ENCODE peak calls at places on chromosomes 3 and 15, in eight cellular contexts. R, J, P, Z, G, O, T and I are unnamed samples.

GRCh38 chr3:150346956-150347863 is 60.9 kb upstream of the TSC22D2 start:
- DNase-seq in R (no peak), J (no peak), P (peak; percentile 27), Z (peak; percentile 56), G (peak; percentile 29), O (no peak), T (no peak), I (no peak)

GRCh38 chr3:195181781-195182469 is 89.0 kb downstream of the XXYLT1 start:
- DNase-seq in R (no peak), J (no peak), P (no peak), Z (no peak), G (no peak), O (no peak), T (peak; percentile 84), I (no peak)

GRCh38 chr15:28886431-28887343 is 913 bp downstream of the APBA2 start:
- DNase-seq in R (no peak), J (no peak), P (no peak), Z (no peak), G (no peak), O (no peak), T (peak; percentile 14), I (no peak)

GRCh38 chr3:128490650-128491070 is 2.3 kb downstream of the GATA2 start:
- DNase-seq in R (no peak), J (no peak), P (no peak), Z (no peak), G (peak; percentile 18), O (no peak), T (no peak), I (no peak)

GRCh38 chr15:88930579-88930978 is 17.4 kb upstream of the MFGE8 start:
- DNase-seq in R (no peak), J (no peak), P (no peak), Z (peak; percentile 16), G (no peak), O (no peak), T (no peak), I (no peak)

GRCh38 chr3:192857148-192857735 is 60.4 kb downstream of the MB21D2 start:
- DNase-seq in R (no peak), J (no peak), P (no peak), Z (no peak), G (peak; percentile 20), O (no peak), T (peak; percentile 10), I (no peak)

GRCh38 chr15:62739082-62739481 is 303.5 kb upstream of the TPM1 start:
- DNase-seq in R (no peak), J (no peak), P (peak; percentile 88), Z (peak; percentile 97), G (peak; percentile 92), O (no peak), T (peak; percentile 23), I (peak; percentile 68)

GRCh38 chr3:195102609-195103467 is 168.1 kb downstream of the XXYLT1 start:
- DNase-seq in R (no peak), J (no peak), P (peak; percentile 98), Z (peak; percentile 91), G (peak; percentile 95), O (peak; percentile 51), T (peak; percentile 97), I (no peak)

GRCh38 chr3:58010562-58010961 is 2.3 kb downstream of the FLNB start:
- DNase-seq in R (no peak), J (no peak), P (peak; percentile 47), Z (no peak), G (no peak), O (no peak), T (peak; percentile 50), I (no peak)

GRCh38 chr3:190566043-190566933 is 52.4 kb downstream of the IL1RAP start:
- DNase-seq in R (no peak), J (no peak), P (peak; percentile 100), Z (peak; percentile 100), G (peak; percentile 100), O (no peak), T (peak; percentile 100), I (peak; percentile 98)

GRCh38 chr3:190175490-190175889 is 54.8 kb upstream of the P3H2 start:
- DNase-seq in R (no peak), J (no peak), P (peak; percentile 37), Z (peak; percentile 51), G (peak; percentile 49), O (no peak), T (no peak), I (no peak)

GRCh38 chr3:188578579-188579363 is 424.8 kb downstream of the LPP start:
- DNase-seq in R (no peak), J (no peak), P (peak; percentile 91), Z (peak; percentile 38), G (peak; percentile 96), O (no peak), T (peak; percentile 57), I (no peak)
- H3K4me1 ChIP-seq in R (no peaks in the 10 kb centered on the region), J (peaks cover 2% of the 10 kb centered on the region), P (peaks cover 12% of the 10 kb centered on the region), Z (peaks cover 19% of the 10 kb centered on the region), G (peaks cover 11% of the 10 kb centered on the region), O (no peaks in the 10 kb centered on the region), T (peaks cover 4% of the 10 kb centered on the region), I (peaks cover 13% of the 10 kb centered on the region)

GRCh38 chr3:187746059-187746453 is 788 bp upstream of the BCL6 start:
- DNase-seq in R (no peak), J (no peak), P (no peak), Z (no peak), G (no peak), O (no peak), T (no peak), I (no peak)

GRCh38 chr3:187744169-187745151 is 808 bp downstream of the BCL6 start:
- DNase-seq in R (no peak), J (no peak), P (peak; percentile 49), Z (peak; percentile 51), G (peak; percentile 59), O (peak; percentile 59), T (peak; percentile 69), I (no peak)

GRCh38 chr3:187746479-187747335 is 1.4 kb upstream of the BCL6 start:
- DNase-seq in R (no peak), J (no peak), P (peak; percentile 49), Z (peak; percentile 45), G (peak; percentile 51), O (peak; percentile 47), T (peak; percentile 72), I (no peak)

GRCh38 chr3:187743195-187744141 is 1.8 kb downstream of the BCL6 start:
- DNase-seq in R (no peak), J (no peak), P (peak; percentile 46), Z (peak; percentile 35), G (peak; percentile 58), O (peak; percentile 62), T (peak; percentile 70), I (no peak)

DNA sequence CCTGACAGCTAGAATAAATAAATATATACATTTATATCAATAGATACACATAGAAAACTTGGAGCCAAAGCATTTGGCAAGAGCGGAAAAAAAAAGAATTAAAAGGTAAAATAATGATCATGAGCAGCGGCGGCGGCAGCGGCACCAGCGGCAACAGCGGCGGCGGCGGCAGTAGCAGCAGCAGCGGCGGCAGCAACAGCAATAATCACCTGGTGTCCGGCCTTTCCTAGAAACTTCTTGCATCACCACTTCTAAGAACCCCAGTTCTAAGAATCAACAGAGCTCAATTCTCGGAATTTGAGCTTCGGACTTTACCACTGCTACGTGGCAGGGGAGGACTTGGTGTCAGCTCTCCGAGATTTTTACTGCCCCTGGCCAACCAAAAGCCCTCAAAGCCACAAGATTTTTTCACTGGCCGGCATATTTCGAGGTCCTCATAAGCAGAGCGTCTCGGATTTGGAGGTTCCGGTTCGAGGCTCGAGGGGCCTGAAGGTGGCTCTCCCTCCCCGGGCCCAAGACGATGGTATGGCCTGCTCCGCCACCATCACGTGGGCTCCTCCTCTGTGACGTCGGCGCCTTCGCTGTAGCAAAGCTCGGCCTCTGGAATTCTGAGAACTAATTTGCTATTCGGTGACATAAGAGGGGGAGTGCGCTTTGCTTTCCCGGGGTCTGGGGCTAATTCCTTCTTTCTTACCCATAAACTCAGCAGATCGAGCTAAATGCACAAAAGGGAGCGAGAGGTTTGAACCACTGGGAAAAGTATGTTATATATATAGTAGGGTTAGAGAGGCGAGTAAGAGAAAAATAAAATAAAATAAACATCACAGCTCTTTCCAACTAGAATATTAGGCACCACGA is at the start of gene BCL6:
- DNase-seq in R (peak; percentile 91), J (peak; percentile 99), P (peak; percentile 99), Z (peak; percentile 98), G (peak; percentile 99), O (peak; percentile 94), T (peak; percentile 99), I (peak; percentile 74)
- H2AFZ ChIP-seq in R (peak within 1 kb of the TSS; percentile 92), J (peak within 1 kb of the TSS; percentile 98), P (peak within 1 kb of the TSS; percentile 96), Z (peak within 1 kb of the TSS; percentile 96), G (peak within 1 kb of the TSS; percentile 79), O (peak within 1 kb of the TSS; percentile 93), T (no peak within 1 kb of the TSS), I (peak within 1 kb of the TSS; percentile 75)

GRCh38 chr3:119401069-119401468 is 62.3 kb downstream of the TMEM39A start:
- DNase-seq in R (no peak), J (no peak), P (no peak), Z (no peak), G (no peak), O (no peak), T (no peak), I (no peak)

GRCh38 chr3:119405315-119405714 is 58.1 kb downstream of the TMEM39A start:
- DNase-seq in R (no peak), J (no peak), P (no peak), Z (no peak), G (peak; percentile 9), O (no peak), T (no peak), I (no peak)

GRCh38 chr3:119396870-119397269 is 66.5 kb downstream of the TMEM39A start:
- DNase-seq in R (no peak), J (no peak), P (no peak), Z (no peak), G (no peak), O (no peak), T (no peak), I (no peak)

GRCh38 chr3:119403201-119403600 is 60.2 kb downstream of the TMEM39A start:
- DNase-seq in R (no peak), J (no peak), P (peak; percentile 46), Z (no peak), G (no peak), O (no peak), T (no peak), I (no peak)

DNA sequence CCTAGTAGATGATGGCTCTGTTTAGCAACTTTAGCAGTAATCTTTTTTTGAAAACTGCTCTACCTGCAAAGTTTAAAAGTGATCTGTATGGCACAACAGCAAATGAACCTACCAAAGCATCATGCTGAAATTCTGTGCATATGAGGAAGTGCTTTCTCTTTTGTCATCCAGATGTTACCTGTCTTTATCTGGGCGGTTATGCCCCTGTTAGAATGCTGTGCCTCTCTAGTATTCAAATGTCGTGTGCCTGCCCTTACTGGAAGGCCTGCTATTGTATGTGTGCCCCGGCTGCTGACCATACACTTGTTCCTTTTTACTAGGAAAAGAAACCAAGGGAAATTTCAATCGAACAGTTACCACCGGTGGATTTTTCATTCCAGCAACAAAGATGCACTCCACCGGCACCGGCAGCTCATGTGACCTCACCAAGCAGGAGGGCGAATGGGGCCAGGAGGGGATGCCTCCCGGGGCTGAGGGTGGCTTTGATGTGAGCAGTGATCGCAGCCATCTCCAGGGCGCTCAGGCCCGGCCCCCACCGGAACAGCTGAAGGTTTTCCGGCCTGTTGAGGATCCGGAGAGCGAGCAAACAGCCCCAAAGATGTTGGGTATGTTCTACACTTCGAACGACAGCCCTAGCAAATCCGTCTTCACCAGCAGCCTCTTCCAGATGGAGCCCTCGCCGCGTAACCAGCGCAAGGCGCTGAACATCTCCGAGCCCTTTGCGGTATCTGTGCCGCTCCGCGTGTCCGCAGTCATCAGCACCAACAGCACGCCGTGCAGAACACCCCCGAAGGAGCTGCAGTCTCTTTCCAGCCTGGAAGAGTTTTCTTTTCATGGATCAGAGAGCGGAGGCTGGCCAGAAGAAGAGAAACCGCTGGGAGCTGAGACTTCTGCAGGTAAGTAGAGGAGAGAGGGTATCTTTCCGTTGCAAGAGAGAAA is 61.6 kb downstream of the TMEM39A start:
- DNase-seq in R (peak; percentile 39), J (no peak), P (no peak), Z (no peak), G (no peak), O (no peak), T (no peak), I (no peak)
- H3K9ac ChIP-seq in R (no peak overlapping the region), J (no peak overlapping the region), P (no peak overlapping the region), Z (no peak overlapping the region), G (no peak overlapping the region), O (no peak overlapping the region), T (no peak overlapping the region), I (no peak overlapping the region)

GRCh38 chr3:80675790-80676189 is 908.0 kb upstream of the ROBO1 start:
- DNase-seq in R (no peak), J (no peak), P (no peak), Z (no peak), G (no peak), O (no peak), T (no peak), I (no peak)
- H3K4me1 ChIP-seq in R (no peaks in the 10 kb centered on the region), J (no peaks in the 10 kb centered on the region), P (no peaks in the 10 kb centered on the region), Z (no peaks in the 10 kb centered on the region), G (no peaks in the 10 kb centered on the region), O (no peaks in the 10 kb centered on the region), T (peaks cover 4% of the 10 kb centered on the region), I (no peaks in the 10 kb centered on the region)